ENCODE peak calls at places on chromosomes 3 and 15, in four cellular contexts. K is K562, V is HepG2, J is GM12878. H is an unnamed sample.

GRCh38 chr3:1870738-1871137 is 227.9 kb upstream of the CNTN4 start:
- DNase-seq in V (no peak), J (no peak), K (no peak), H (no peak)

GRCh38 chr3:37115451-37115850 is 58.9 kb downstream of the LRRFIP2 start:
- DNase-seq in V (no peak), K (no peak), J (no peak), H (no peak)

GRCh38 chr15:55829826-55830225 is 86.9 kb upstream of the PRTG start:
- DNase-seq in K (no peak), V (no peak), J (peak; percentile 32), H (no peak)

GRCh38 chr3:97917813-97918536 is 54.3 kb downstream of the RIOX2 start:
- DNase-seq in K (no peak), J (no peak), V (peak; percentile 4), H (no peak)

GRCh38 chr3:171821061-171821460 is 10.8 kb upstream of the PLD1 start:
- DNase-seq in V (no peak), K (no peak), J (no peak), H (no peak)

GRCh38 chr3:17740703-17741102 is 1.7 kb downstream of the TBC1D5 start:
- DNase-seq in V (peak; percentile 92), J (no peak), K (no peak), H (no peak)

GRCh38 chr3:115388825-115389224 is 234.5 kb upstream of the GAP43 start:
- DNase-seq in K (no peak), V (no peak), J (no peak), H (no peak)

GRCh38 chr15:65969865-65970832 is 100.9 kb downstream of the RAB11A start:
- DNase-seq in V (no peak), K (no peak), J (no peak), H (no peak)

GRCh38 chr15:33154366-33155166 is 39.9 kb downstream of the FMN1 start:
- DNase-seq in K (no peak), V (no peak), J (no peak), H (no peak)

GRCh38 chr15:86162172-86162591 is 82.5 kb downstream of the AGBL1 start:
- DNase-seq in J (no peak), V (no peak), K (no peak), H (no peak)

GRCh38 chr3:123365450-123366143 is 83.3 kb downstream of the ADCY5 start:
- DNase-seq in K (peak; percentile 61), J (no peak), V (peak; percentile 16), H (peak; percentile 79)

GRCh38 chr3:108511490-108511889 is 1.1 kb upstream of the MYH15 start:
- DNase-seq in K (no peak), J (no peak), V (no peak), H (no peak)

GRCh38 chr15:85396554-85396953 is 16.2 kb downstream of the AKAP13 start:
- DNase-seq in V (no peak), J (no peak), K (no peak), H (no peak)

GRCh38 chr3:102036015-102036414 is 186.7 kb downstream of the NFKBIZ start:
- DNase-seq in V (no peak), K (no peak), J (peak; percentile 58), H (no peak)

GRCh38 chr3:30933478-30934207 is 39.2 kb upstream of the GADL1 start:
- DNase-seq in K (no peak), J (no peak), V (no peak), H (no peak)

GRCh38 chr15:63476229-63476632 is 28.2 kb upstream of the USP3 start:
- DNase-seq in K (no peak), V (peak; percentile 85), J (no peak), H (no peak)

GRCh38 chr3:126354776-126355175 is 2.4 kb downstream of the KLF15 start:
- DNase-seq in K (no peak), V (no peak), J (no peak), H (no peak)

GRCh38 chr3:43948013-43948412 is 257.3 kb downstream of the ABHD5 start:
- DNase-seq in K (no peak), V (no peak), J (no peak), H (no peak)

GRCh38 chr15:74785716-74786032 is 3.8 kb downstream of the CSK start:
- DNase-seq in J (no peak), V (no peak), K (no peak), H (no peak)

GRCh38 chr15:48370460-48370859 is 39.2 kb downstream of the DUT start:
- DNase-seq in K (no peak), J (no peak), V (no peak), H (no peak)

GRCh38 chr3:44915702-44916438 is 41.5 kb downstream of the TGM4 start:
- DNase-seq in V (peak; percentile 20), K (peak; percentile 57), J (no peak), H (no peak)

GRCh38 chr15:94607176-94607654 is 375.9 kb downstream of the MCTP2 start:
- DNase-seq in J (no peak), K (no peak), V (no peak), H (no peak)

GRCh38 chr3:94317054-94317453 is 254.2 kb downstream of the NSUN3 start:
- DNase-seq in J (no peak), V (no peak), K (no peak), H (no peak)

GRCh38 chr15:88400591-88400990 is 66.6 kb downstream of the MRPL46 start:
- DNase-seq in V (no peak), J (no peak), K (no peak), H (no peak)

GRCh38 chr15:38252481-38253311 is at the start of gene SPRED1:
- DNase-seq in J (no peak), V (peak; percentile 14), K (peak; percentile 39), H (peak; percentile 20)

DNA sequence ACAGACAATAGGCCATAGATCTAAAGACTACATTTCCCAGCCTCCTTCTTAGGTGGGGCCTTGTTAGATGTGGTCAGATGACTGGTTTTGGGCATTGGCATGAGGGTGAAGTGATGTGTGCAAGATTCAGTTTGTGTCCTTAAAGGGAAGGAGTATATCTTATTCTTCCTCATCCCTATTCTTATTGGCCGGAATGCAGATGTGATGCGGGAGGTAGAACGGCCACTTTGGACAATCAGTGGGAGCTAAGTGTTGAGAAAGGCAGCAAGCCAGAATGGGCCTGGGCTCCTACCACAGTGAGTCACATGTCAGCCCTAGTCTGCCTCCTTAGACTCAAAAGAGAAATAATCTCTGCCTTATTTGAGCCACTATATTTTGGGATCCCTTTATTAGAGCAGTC is 89.8 kb upstream of the MEX3B start:
- DNase-seq in V (no peak), K (no peak), J (no peak), H (no peak)
- TF ChIP-seq FOXM1 in V (no peak), K (no peak), J (no peak), H (no peak)

DNA sequence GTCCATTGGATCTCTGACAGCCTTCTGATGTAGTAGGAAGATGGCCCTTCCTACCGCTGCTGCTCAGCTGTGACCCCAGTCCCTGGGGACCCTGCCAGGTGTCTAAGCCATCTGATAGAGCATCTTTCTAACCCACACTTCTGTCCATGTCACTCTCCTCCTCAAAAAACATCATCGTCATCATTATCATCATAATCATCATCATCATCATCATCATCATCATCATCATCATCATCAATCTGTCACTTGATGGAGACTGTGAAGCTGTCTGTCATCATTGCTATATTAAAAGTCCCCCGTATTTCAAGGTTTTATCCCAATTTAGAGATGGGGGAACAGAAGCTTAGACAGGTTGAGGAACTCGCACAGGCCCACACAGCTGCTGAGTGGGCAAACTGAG is 75.1 kb upstream of the SLC6A11 start:
- DNase-seq in J (no peak), K (no peak), V (no peak), H (no peak)
- TF ChIP-seq SP1 in J (no peak), K (no peak), V (no peak), H (no peak)

GRCh38 chr3:136380530-136380929 is 130.4 kb downstream of the PCCB start:
- DNase-seq in K (no peak), J (no peak), V (no peak), H (no peak)
- TF ChIP-seq FOXM1 in K (no peak), J (no peak), V (no peak), H (no peak)

DNA sequence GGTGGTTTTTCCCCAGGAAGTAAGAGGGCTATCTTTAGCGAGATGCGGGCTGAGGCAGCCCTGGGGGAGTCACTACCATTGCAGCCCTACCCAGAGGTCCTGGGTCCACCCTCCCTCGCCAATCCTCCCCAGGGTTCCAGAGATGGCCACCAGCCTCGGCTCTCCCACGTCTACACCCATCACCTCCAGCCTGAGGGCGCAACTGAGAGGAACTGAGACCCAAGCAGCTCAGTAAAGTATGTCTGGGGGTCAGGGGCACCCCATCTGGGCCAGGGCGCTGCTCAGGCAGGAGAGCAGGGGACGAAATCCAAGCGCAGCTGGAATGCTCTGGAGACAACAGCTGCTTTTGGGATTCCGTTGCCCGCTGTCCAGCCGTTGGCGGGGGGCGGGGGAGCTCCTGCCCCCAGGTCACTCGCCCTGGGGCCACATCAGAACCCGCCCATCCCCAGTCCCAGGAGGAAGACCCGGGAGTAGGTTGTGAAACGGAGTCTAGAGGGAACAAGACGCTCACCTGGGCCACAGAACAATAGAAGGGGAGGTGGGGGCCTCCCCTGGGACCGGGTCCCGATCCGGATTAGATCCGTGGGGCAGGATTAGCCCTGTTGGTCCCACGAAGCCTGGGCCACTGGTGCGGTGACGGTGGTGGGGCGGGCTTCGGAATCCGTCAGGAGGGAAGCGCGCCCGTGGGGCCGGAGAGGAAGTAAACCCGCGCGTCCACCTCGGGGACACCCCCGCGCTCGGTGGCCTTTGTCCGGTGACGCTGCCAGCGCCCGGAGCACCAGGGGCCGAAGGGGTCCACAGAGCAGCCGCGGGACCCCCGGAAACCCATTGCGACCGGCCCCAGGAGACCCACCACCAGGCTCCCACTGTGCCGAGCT is 1.3 kb upstream of the NDUFAF3 start:
- DNase-seq in J (no peak), V (no peak), K (peak; percentile 38), H (no peak)
- TF ChIP-seq SP1 in J (no peak), V (no peak), K (no peak), H (no peak)

GRCh38 chr15:36831125-36831914 is 251.9 kb downstream of the CDIN1 start:
- DNase-seq in J (peak; percentile 53), K (no peak), V (no peak), H (no peak)
- TF ChIP-seq FOXM1 in J (no peak), K (no peak), V (no peak), H (no peak)

GRCh38 chr3:52289747-52290595 is 2.3 kb downstream of the GLYCTK start:
- DNase-seq in J (no peak), K (no peak), V (peak; percentile 97), H (no peak)
- TF ChIP-seq SP1 in J (no peak), K (no peak), V (no peak), H (no peak)

DNA sequence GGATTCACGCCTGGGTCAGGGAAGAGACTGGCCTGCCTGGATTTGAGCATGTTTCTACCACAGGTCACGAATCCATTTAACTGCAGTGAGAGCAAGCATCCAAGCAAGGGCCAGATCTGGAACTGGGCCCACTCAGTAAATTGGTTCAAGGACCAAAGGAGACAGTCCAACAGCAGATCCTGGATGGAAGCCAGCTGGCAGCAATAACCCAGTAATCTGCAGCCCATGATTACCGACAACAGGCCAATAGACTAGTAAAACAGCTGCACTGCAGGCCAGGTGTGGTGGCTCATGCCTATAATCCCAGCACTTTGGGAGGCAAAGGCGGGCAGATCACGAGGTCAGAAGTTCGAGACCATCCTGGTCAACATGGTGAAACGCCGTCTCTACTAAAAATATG is 11.8 kb downstream of the SAMD7 start:
- DNase-seq in J (no peak), V (peak; percentile 6), K (no peak), H (no peak)
- TF ChIP-seq FOXM1 in J (no peak), V (no peak), K (no peak), H (no peak)

GRCh38 chr15:44243829-44244228 is 44.7 kb upstream of the GOLM2 start:
- DNase-seq in J (no peak), V (no peak), K (no peak), H (no peak)
- TF ChIP-seq SP1 in J (no peak), V (no peak), K (no peak), H (no peak)

H was measured in HEK293T.